ENCODE peak calls at places on chromosome 17, in nine cellular contexts. B is Ammon's horn, J is HS-5, L is NCI-H1694, O is posterior vena cava, E is M059J, U is endothelial cell, N is hippocampal formation, Q is anterior cingulate cortex. W is an unnamed sample.

GRCh38 chr17:73690581-73691135 is 46.4 kb upstream of the SDK2 start:
- DNase-seq in B (no peak), J (no peak), L (no peak), O (no peak), E (no peak), U (no peak), N (no peak), Q (no peak), W (no peak)

GRCh38 chr17:64781394-64781793 is 119.3 kb upstream of the SMURF2 start:
- DNase-seq in B (no peak), J (no peak), L (no peak), O (peak; percentile 93), E (no peak), U (peak; percentile 81), N (peak; percentile 15), Q (no peak), W (no peak)

GRCh38 chr17:47650525-47651522 is 1.1 kb downstream of the KPNB1 start:
- DNase-seq in B (peak; percentile 98), J (peak; percentile 74), L (peak; percentile 92), O (peak; percentile 98), E (peak; percentile 94), U (peak; percentile 93), N (peak; percentile 94), Q (peak; percentile 80), W (peak; percentile 98)

GRCh38 chr17:12983986-12984932 is 33.6 kb downstream of the ELAC2 start:
- DNase-seq in B (peak; percentile 64), J (peak; percentile 42), L (peak; percentile 67), O (peak; percentile 96), E (peak; percentile 82), U (no peak), N (no peak), Q (no peak), W (no peak)

GRCh38 chr17:37849617-37849972 is 74.6 kb upstream of the TBC1D3K start:
- DNase-seq in B (no peak), J (no peak), L (no peak), O (no peak), E (no peak), U (no peak), N (no peak), Q (no peak), W (no peak)

GRCh38 chr17:29590979-29591736 is 1.7 kb upstream of the GIT1 start:
- DNase-seq in B (no peak), J (no peak), L (no peak), O (peak; percentile 93), E (peak; percentile 79), U (no peak), N (no peak), Q (no peak), W (peak; percentile 75)

GRCh38 chr17:34420254-34420766 is 57.3 kb upstream of the CCL1 start:
- DNase-seq in B (peak; percentile 80), J (peak; percentile 19), L (peak; percentile 77), O (no peak), E (peak; percentile 44), U (peak; percentile 78), N (peak; percentile 50), Q (peak; percentile 5), W (peak; percentile 54)

GRCh38 chr17:39573447-39574298 is 34.0 kb downstream of the NEUROD2 start:
- DNase-seq in B (peak; percentile 54), J (peak; percentile 18), L (no peak), O (peak; percentile 92), E (peak; percentile 71), U (peak; percentile 77), N (no peak), Q (no peak), W (peak; percentile 34)

GRCh38 chr17:52986056-52986662 is 827.6 kb upstream of the CA10 start:
- DNase-seq in B (no peak), J (no peak), L (no peak), O (no peak), E (no peak), U (no peak), N (no peak), Q (no peak), W (no peak)

W was measured in NCI-H2171.